ENCODE peak calls at places on chromosome 21, in ten cellular contexts. D is HepG2, X is endothelial cell of umbilical vein, N is GM12878, G is HCT116, E is H1, S is prostate gland, O is upper lobe of left lung, R is breast epithelium, L is sigmoid colon. U is an unnamed sample.

GRCh38 chr21:42088658-42089057 is 17.5 kb downstream of the UMODL1 start:
- DNase-seq in D (no peak), X (no peak), N (no peak), G (no peak), E (no peak), S (no peak), O (no peak), R (no peak), L (no peak), U (no peak)

GRCh38 chr21:14923468-14923867 is 141.3 kb downstream of the NRIP1 start:
- DNase-seq in D (no peak), X (no peak), N (no peak), G (no peak), E (no peak), S (no peak), O (no peak), R (no peak), L (no peak), U (no peak)

GRCh38 chr21:30166705-30167104 is at the start of gene CLDN17:
- DNase-seq in D (no peak), X (no peak), N (no peak), G (no peak), E (no peak), S (no peak), O (no peak), R (no peak), L (no peak), U (no peak)

GRCh38 chr21:29245104-29245643 is 53.5 kb upstream of the BACH1 start:
- DNase-seq in D (no peak), X (no peak), N (no peak), G (no peak), E (no peak), S (no peak), O (no peak), R (no peak), L (no peak), U (no peak)

GRCh38 chr21:19322360-19322759 is 918.8 kb upstream of the TMPRSS15 start:
- DNase-seq in D (no peak), X (no peak), N (no peak), G (no peak), E (no peak), S (no peak), O (no peak), R (no peak), L (no peak), U (no peak)

GRCh38 chr21:29175408-29176147 is 45.1 kb downstream of the MAP3K7CL start:
- DNase-seq in D (peak), X (peak), N (no peak), G (no peak), E (no peak), S (peak), O (no peak), R (no peak), L (no peak), U (no peak)

GRCh38 chr21:45288441-45288841 is 746 bp upstream of the POFUT2 start:
- DNase-seq in D (no peak), X (no peak), N (no peak), G (no peak), E (no peak), S (no peak), O (peak), R (peak), L (peak), U (peak)

GRCh38 chr21:34836103-34836932 is 167.5 kb downstream of the CLIC6 start:
- DNase-seq in D (peak), X (peak), N (no peak), G (peak), E (no peak), S (no peak), O (no peak), R (no peak), L (peak), U (peak)

GRCh38 chr21:33849839-33850238 is 65.8 kb downstream of the ATP5PO start:
- DNase-seq in D (no peak), X (no peak), N (no peak), G (no peak), E (no peak), S (no peak), O (no peak), R (no peak), L (no peak), U (no peak)

GRCh38 chr21:26845066-26845749 is at the start of gene ADAMTS1:
- DNase-seq in D (peak), X (peak), N (no peak), G (no peak), E (peak), S (peak), O (peak), R (peak), L (peak), U (peak)

GRCh38 chr21:29523646-29524045 is 224.9 kb downstream of the BACH1 start:
- DNase-seq in D (no peak), X (no peak), N (no peak), G (no peak), E (no peak), S (peak), O (no peak), R (no peak), L (no peak), U (peak)

GRCh38 chr21:15255359-15256157 is 190.8 kb upstream of the NRIP1 start:
- DNase-seq in D (no peak), X (no peak), N (no peak), G (no peak), E (no peak), S (no peak), O (no peak), R (no peak), L (no peak), U (no peak)

GRCh38 chr21:14918542-14918941 is 146.3 kb downstream of the NRIP1 start:
- DNase-seq in D (no peak), X (no peak), N (no peak), G (no peak), E (no peak), S (no peak), O (no peak), R (no peak), L (no peak), U (no peak)

GRCh38 chr21:44667612-44668011 is 885 bp upstream of the KRTAP12-2 start:
- DNase-seq in D (no peak), X (no peak), N (no peak), G (no peak), E (no peak), S (no peak), O (no peak), R (no peak), L (no peak), U (no peak)

GRCh38 chr21:33244082-33244780 is 14.5 kb downstream of the IFNAR2 start:
- DNase-seq in D (no peak), X (no peak), N (no peak), G (no peak), E (no peak), S (no peak), O (no peak), R (no peak), L (no peak), U (no peak)

GRCh38 chr21:44304846-44305245 is 5.0 kb downstream of the PFKL start:
- DNase-seq in D (peak), X (peak), N (no peak), G (no peak), E (no peak), S (peak), O (peak), R (no peak), L (no peak), U (peak)

GRCh38 chr21:45331521-45332257 is 44.0 kb upstream of the POFUT2 start:
- DNase-seq in D (no peak), X (no peak), N (no peak), G (no peak), E (no peak), S (no peak), O (peak), R (no peak), L (peak), U (no peak)

GRCh38 chr21:42255038-42255601 is 36.2 kb downstream of the ABCG1 start:
- DNase-seq in D (no peak), X (no peak), N (no peak), G (no peak), E (no peak), S (no peak), O (no peak), R (no peak), L (no peak), U (no peak)

GRCh38 chr21:15254111-15254510 is 189.3 kb upstream of the NRIP1 start:
- DNase-seq in D (no peak), X (no peak), N (no peak), G (no peak), E (no peak), S (no peak), O (no peak), R (no peak), L (no peak), U (no peak)

GRCh38 chr21:35015435-35016024 is 33.6 kb downstream of the RUNX1 start:
- DNase-seq in D (no peak), X (no peak), N (no peak), G (no peak), E (no peak), S (no peak), O (no peak), R (no peak), L (no peak), U (no peak)

GRCh38 chr21:26007911-26008579 is 162.5 kb downstream of the APP start:
- DNase-seq in D (no peak), X (no peak), N (no peak), G (no peak), E (no peak), S (no peak), O (no peak), R (no peak), L (no peak), U (no peak)

GRCh38 chr21:25500598-25500997 is 106.7 kb downstream of the MRPL39 start:
- DNase-seq in D (no peak), X (no peak), N (no peak), G (no peak), E (no peak), S (no peak), O (no peak), R (no peak), L (no peak), U (no peak)

DNA sequence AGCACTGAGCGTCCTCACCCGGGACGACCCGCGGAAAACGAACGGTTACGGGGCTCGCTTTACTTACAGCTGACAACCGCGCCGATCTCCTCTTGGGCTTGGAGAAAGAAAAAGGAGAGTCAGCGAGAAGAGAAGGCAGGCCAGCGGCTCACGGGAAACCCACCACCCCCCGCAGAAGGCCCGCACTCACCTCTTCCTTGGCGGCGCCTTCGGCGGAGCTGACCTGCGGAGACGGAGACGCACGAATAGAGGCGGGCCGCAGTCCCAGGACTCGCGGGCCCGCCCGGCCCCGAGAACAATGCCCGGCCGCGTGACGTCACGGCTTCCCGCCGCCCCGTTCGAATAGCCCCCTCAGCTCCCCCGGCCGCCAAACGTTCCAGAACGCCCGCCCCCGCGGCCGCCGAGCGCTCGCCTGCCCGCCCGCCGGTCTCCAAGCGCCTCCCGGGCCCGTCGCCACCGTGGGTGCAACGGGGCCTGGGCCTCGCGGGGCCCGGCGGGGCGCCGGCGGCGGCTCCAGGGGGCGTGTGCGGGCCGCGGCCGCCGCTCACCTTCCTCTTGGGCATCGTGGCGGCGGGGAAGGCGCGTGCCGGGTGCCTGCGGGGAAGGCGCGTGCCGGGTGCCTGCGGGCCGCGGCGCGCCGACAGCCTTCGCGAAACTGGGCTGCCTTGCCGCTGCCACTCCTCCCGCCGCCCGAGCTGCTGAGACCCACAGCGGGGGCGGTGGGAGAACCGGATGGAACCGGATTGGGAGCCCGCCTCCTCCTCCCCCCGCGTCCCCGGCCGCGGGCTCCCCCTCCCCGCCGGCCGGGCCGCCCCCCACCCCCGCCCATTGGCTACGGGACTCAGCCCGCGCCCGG is at the start of gene HMGN1:
- DNase-seq in D (peak), X (peak), N (peak), G (no peak), E (peak), S (peak), O (peak), R (peak), L (peak), U (peak)
- TF ChIP-seq POLR2A in D (no peak), X (peak), N (peak), G (no peak), E (peak), S (peak), O (peak), R (no peak), L (peak), U (peak)

GRCh38 chr21:17821121-17821520 is 2.0 kb upstream of the C21orf91 start:
- DNase-seq in D (no peak), X (no peak), N (no peak), G (no peak), E (no peak), S (no peak), O (no peak), R (no peak), L (no peak), U (no peak)

GRCh38 chr21:17823846-17824245 is 4.7 kb upstream of the C21orf91 start:
- DNase-seq in D (no peak), X (no peak), N (no peak), G (no peak), E (no peak), S (no peak), O (no peak), R (no peak), L (no peak), U (no peak)

GRCh38 chr21:17818158-17819113 is 720 bp downstream of the C21orf91 start:
- DNase-seq in D (peak), X (peak), N (no peak), G (no peak), E (peak), S (peak), O (no peak), R (peak), L (peak), U (peak)

GRCh38 chr21:17819878-17820232 is 699 bp upstream of the C21orf91 start:
- DNase-seq in D (peak), X (no peak), N (no peak), G (no peak), E (no peak), S (no peak), O (no peak), R (no peak), L (no peak), U (no peak)

GRCh38 chr21:17819114-17819877 is at the start of gene C21orf91:
- DNase-seq in D (peak), X (peak), N (peak), G (peak), E (peak), S (peak), O (peak), R (peak), L (peak), U (peak)
- TF ChIP-seq POLR2AphosphoS5 in D (peak), X (peak), N (peak), G (peak), E (peak), S (peak), O (peak), R (peak), L (peak), U (peak)

DNA sequence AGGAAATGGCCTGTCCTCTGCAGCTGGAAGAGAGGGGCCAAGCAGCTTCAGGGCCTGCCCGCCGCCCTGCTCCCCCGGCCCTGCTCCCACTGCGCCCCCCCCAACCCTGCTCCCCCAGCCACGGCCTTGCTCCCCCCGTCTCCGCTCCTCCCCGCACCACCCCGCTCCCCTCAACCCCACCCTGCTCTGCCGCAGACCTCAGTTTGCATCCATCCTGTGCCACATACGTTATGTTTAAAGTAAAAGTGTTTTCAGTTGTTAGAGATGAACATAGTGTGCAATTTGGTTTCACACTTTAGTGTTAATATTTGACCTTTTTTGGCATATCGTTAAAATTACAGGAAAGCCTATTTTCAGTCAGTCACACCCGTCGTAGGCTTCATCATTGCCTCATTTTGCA is 34.1 kb upstream of the DIP2A start:
- DNase-seq in D (no peak), X (no peak), N (no peak), G (no peak), E (no peak), S (no peak), O (no peak), R (no peak), L (no peak), U (no peak)
- H3K4me3 ChIP-seq in D (no peak), X (no peak), N (no peak), G (no peak), E (no peak), S (no peak), O (no peak), R (no peak), L (no peak), U (no peak)

DNA sequence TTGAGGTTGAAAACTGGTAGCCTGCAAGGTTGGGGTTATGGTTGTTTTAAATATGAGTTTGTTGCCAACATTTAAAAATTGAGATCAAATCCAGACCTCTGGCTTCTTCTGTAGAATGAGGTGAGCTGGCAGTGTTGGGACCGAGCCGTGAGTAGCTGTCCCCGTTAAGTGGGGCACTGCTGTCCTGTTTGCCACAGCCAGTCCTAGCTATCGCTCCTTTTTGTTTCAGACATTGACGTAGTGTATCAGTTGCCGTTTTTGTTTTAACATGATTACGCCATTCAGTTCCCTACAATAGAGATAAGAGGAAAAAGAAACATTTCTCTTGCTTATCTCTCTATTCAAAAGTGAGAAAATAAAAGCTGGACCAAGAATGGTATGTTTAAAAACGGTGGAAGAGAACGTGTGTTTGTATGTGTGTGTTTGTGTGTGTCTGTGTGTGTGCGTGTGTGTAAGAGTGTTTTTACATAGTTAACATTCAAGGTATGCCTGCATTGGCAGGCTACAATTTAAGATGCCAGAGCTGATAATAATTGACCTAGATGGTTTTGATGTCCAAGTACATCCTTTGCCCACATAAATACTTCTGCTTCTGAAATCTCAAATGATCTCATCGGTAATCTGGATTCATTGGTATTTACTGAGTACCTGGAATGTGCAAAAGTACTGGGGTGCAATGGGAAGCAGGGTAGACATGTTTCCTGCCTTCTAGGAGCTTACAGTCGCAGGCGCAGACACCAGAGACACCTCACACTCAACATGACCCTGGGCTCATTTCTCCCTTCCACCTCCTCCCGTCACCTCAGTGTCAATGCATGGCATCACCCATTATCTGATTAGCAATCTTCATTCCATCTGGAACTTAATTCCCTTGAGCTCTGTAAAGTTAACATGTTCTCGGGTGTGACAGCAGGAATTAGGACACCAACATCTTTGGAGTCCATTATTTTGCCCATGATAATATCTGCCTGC is 65.8 kb downstream of the HUNK start:
- DNase-seq in D (no peak), X (no peak), N (no peak), G (no peak), E (no peak), S (no peak), O (no peak), R (no peak), L (no peak), U (no peak)
- TF ChIP-seq POLR2A in D (no peak), X (no peak), N (no peak), G (no peak), E (no peak), S (no peak), O (no peak), R (no peak), L (no peak), U (no peak)

GRCh38 chr21:37513383-37513782 is 146.8 kb downstream of the DYRK1A start:
- DNase-seq in D (no peak), X (no peak), N (no peak), G (no peak), E (no peak), S (no peak), O (no peak), R (no peak), L (no peak), U (no peak)
- TF ChIP-seq POLR2AphosphoS5 in D (no peak), X (no peak), N (no peak), G (no peak), E (no peak), S (no peak), O (no peak), R (no peak), L (no peak), U (no peak)